ENCODE peak calls at places on chromosomes 5 and 9, in five cellular contexts. One of them, this sample, is unnamed.

GRCh38 chr5:25688156-25688555 is 1043.4 kb upstream of the CDH10 start:
- DNase-seq in EH: no peak
- DNase-seq in frontal cortex: no peak
- DNase-seq in NCI-H2171: no peak
- DNase-seq in ELR: no peak
- DNase-seq in this sample: no peak

GRCh38 chr9:17003576-17004240 is 131.1 kb upstream of the CNTLN start:
- DNase-seq in EH: peak
- DNase-seq in frontal cortex: no peak
- DNase-seq in NCI-H2171: no peak
- DNase-seq in ELR: peak
- DNase-seq in this sample: no peak

GRCh38 chr9:108994695-108995094 is 18.6 kb downstream of the CTNNAL1 start:
- DNase-seq in EH: peak
- DNase-seq in frontal cortex: no peak
- DNase-seq in NCI-H2171: no peak
- DNase-seq in ELR: peak
- DNase-seq in this sample: no peak

GRCh38 chr9:124399323-124399962 is 15.8 kb downstream of the PSMB7 start:
- DNase-seq in EH: peak
- DNase-seq in frontal cortex: no peak
- DNase-seq in NCI-H2171: no peak
- DNase-seq in ELR: peak
- DNase-seq in this sample: no peak

GRCh38 chr9:106745876-106746275 is 117.1 kb upstream of the ZNF462 start:
- DNase-seq in EH: no peak
- DNase-seq in frontal cortex: no peak
- DNase-seq in NCI-H2171: no peak
- DNase-seq in ELR: no peak
- DNase-seq in this sample: no peak

GRCh38 chr9:100869321-100869720 is 159.2 kb upstream of the PLPPR1 start:
- DNase-seq in EH: no peak
- DNase-seq in frontal cortex: no peak
- DNase-seq in NCI-H2171: no peak
- DNase-seq in ELR: no peak
- DNase-seq in this sample: no peak

GRCh38 chr9:117744856-117745389 is 40.7 kb downstream of the TLR4 start:
- DNase-seq in EH: peak
- DNase-seq in frontal cortex: no peak
- DNase-seq in NCI-H2171: no peak
- DNase-seq in ELR: no peak
- DNase-seq in this sample: no peak

GRCh38 chr9:136665111-136665703 is 2.5 kb downstream of the EGFL7 start:
- DNase-seq in EH: peak
- DNase-seq in frontal cortex: peak
- DNase-seq in NCI-H2171: peak
- DNase-seq in ELR: peak
- DNase-seq in this sample: no peak

GRCh38 chr9:105172393-105172792 is 72.1 kb upstream of the SLC44A1 start:
- DNase-seq in EH: no peak
- DNase-seq in frontal cortex: no peak
- DNase-seq in NCI-H2171: no peak
- DNase-seq in ELR: no peak
- DNase-seq in this sample: no peak

This sample was measured in DMS 273 treated with DMSO at 0.1 percent for 48 hours.